ENCODE peak calls at places on chromosomes 4 and X, in four cellular contexts. One of them, this sample, is unnamed.

GRCh38 chr4:16225139-16225538 is 1.1 kb downstream of the TAPT1 start:
- DNase-seq in heart left ventricle: no peak
- DNase-seq in MM.1S: peak; percentile 42
- DNase-seq in effector memory CD4-positive, alpha-beta T cell: no peak
- DNase-seq in this sample: no peak

GRCh38 chr4:35151816-35152572 is 1092.3 kb downstream of the ARAP2 start:
- DNase-seq in heart left ventricle: no peak
- DNase-seq in MM.1S: peak; percentile 13
- DNase-seq in effector memory CD4-positive, alpha-beta T cell: no peak
- DNase-seq in this sample: no peak

GRCh38 chr4:7007944-7008343 is 35.2 kb upstream of the TADA2B start:
- DNase-seq in heart left ventricle: no peak
- DNase-seq in MM.1S: peak; percentile 55
- DNase-seq in effector memory CD4-positive, alpha-beta T cell: no peak
- DNase-seq in this sample: no peak

GRCh38 chr4:152738812-152739211 is 40.7 kb downstream of the TIGD4 start:
- DNase-seq in heart left ventricle: no peak
- DNase-seq in MM.1S: no peak
- DNase-seq in effector memory CD4-positive, alpha-beta T cell: no peak
- DNase-seq in this sample: no peak

GRCh38 chr4:131644619-131645018 is 1504.5 kb upstream of the PCDH10 start:
- DNase-seq in heart left ventricle: no peak
- DNase-seq in MM.1S: no peak
- DNase-seq in effector memory CD4-positive, alpha-beta T cell: no peak
- DNase-seq in this sample: no peak

GRCh38 chr4:6001965-6002833 is 16.0 kb downstream of the C4orf50 start:
- DNase-seq in heart left ventricle: no peak
- DNase-seq in MM.1S: no peak
- DNase-seq in effector memory CD4-positive, alpha-beta T cell: no peak
- DNase-seq in this sample: no peak

GRCh38 chrX:27354021-27354420 is 109.1 kb downstream of the PPP4R3C start:
- DNase-seq in heart left ventricle: no peak
- DNase-seq in MM.1S: no peak
- DNase-seq in effector memory CD4-positive, alpha-beta T cell: no peak
- DNase-seq in this sample: no peak

GRCh38 chr4:6795821-6796220 is 13.3 kb downstream of the KIAA0232 start:
- DNase-seq in heart left ventricle: no peak
- DNase-seq in MM.1S: no peak
- DNase-seq in effector memory CD4-positive, alpha-beta T cell: no peak
- DNase-seq in this sample: no peak

GRCh38 chr4:124640037-124640730 is 72.3 kb downstream of the ANKRD50 start:
- DNase-seq in heart left ventricle: no peak
- DNase-seq in MM.1S: no peak
- DNase-seq in effector memory CD4-positive, alpha-beta T cell: no peak
- DNase-seq in this sample: no peak

GRCh38 chrX:150569155-150569477 is 695 bp downstream of the MTM1 start:
- DNase-seq in heart left ventricle: no peak
- DNase-seq in MM.1S: peak; percentile 55
- DNase-seq in effector memory CD4-positive, alpha-beta T cell: peak; percentile 17
- DNase-seq in this sample: peak; percentile 36

GRCh38 chr4:86660407-86660806 is 66.3 kb downstream of the PTPN13 start:
- DNase-seq in heart left ventricle: no peak
- DNase-seq in MM.1S: no peak
- DNase-seq in effector memory CD4-positive, alpha-beta T cell: no peak
- DNase-seq in this sample: no peak

GRCh38 chrX:39201305-39201990 is 400.2 kb downstream of the MID1IP1 start:
- DNase-seq in heart left ventricle: no peak
- DNase-seq in MM.1S: no peak
- DNase-seq in effector memory CD4-positive, alpha-beta T cell: no peak
- DNase-seq in this sample: no peak

GRCh38 chrX:49257074-49257790 is 7.3 kb downstream of the FOXP3 start:
- DNase-seq in heart left ventricle: no peak
- DNase-seq in MM.1S: no peak
- DNase-seq in effector memory CD4-positive, alpha-beta T cell: no peak
- DNase-seq in this sample: no peak

GRCh38 chr4:8181119-8181518 is 18.0 kb upstream of the SH3TC1 start:
- DNase-seq in heart left ventricle: no peak
- DNase-seq in MM.1S: no peak
- DNase-seq in effector memory CD4-positive, alpha-beta T cell: no peak
- DNase-seq in this sample: no peak
- H3K27ac ChIP-seq in heart left ventricle: no peak overlapping the region
- H3K27ac ChIP-seq in MM.1S: no peak overlapping the region
- H3K27ac ChIP-seq in effector memory CD4-positive, alpha-beta T cell: no peak overlapping the region
- H3K27ac ChIP-seq in this sample: no peak overlapping the region

DNA sequence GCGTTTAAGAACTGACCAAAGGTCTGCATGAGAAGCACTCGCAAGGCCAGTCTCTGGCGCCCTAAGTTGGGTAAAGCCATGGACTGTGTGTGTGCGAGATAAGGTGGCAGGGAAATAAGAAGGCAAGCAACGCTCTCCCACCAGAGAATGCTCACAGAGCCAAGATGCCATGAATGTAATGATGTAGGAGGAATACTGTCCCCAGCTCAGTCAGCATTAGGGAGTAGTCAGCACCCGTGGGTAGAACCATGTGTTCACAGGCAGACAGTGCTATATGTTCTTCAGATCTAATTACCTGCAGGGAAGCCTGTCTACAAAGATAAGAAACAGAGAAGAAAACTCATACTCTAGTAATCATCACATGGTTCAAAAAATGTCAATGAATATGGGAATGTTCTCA is 68.8 kb downstream of the SEC24D start:
- DNase-seq in heart left ventricle: no peak
- DNase-seq in MM.1S: no peak
- DNase-seq in effector memory CD4-positive, alpha-beta T cell: no peak
- DNase-seq in this sample: no peak
- H3K27ac ChIP-seq in heart left ventricle: no peak overlapping the region
- H3K27ac ChIP-seq in MM.1S: no peak overlapping the region
- H3K27ac ChIP-seq in effector memory CD4-positive, alpha-beta T cell: no peak overlapping the region
- H3K27ac ChIP-seq in this sample: no peak overlapping the region

GRCh38 chr4:40749717-40750460 is at the start of gene NSUN7:
- DNase-seq in heart left ventricle: peak; percentile 37
- DNase-seq in MM.1S: no peak
- DNase-seq in effector memory CD4-positive, alpha-beta T cell: no peak
- DNase-seq in this sample: peak; percentile 19

GRCh38 chr4:40745585-40745984 is 4.2 kb upstream of the NSUN7 start:
- DNase-seq in heart left ventricle: no peak
- DNase-seq in MM.1S: no peak
- DNase-seq in effector memory CD4-positive, alpha-beta T cell: no peak
- DNase-seq in this sample: no peak

GRCh38 chr4:40747436-40747835 is 2.3 kb upstream of the NSUN7 start:
- DNase-seq in heart left ventricle: no peak
- DNase-seq in MM.1S: no peak
- DNase-seq in effector memory CD4-positive, alpha-beta T cell: no peak
- DNase-seq in this sample: no peak

GRCh38 chr4:40755609-40756008 is 5.9 kb downstream of the NSUN7 start:
- DNase-seq in heart left ventricle: no peak
- DNase-seq in MM.1S: no peak
- DNase-seq in effector memory CD4-positive, alpha-beta T cell: no peak
- DNase-seq in this sample: no peak

GRCh38 chr4:40750461-40751258 is 905 bp downstream of the NSUN7 start:
- DNase-seq in heart left ventricle: no peak
- DNase-seq in MM.1S: no peak
- DNase-seq in effector memory CD4-positive, alpha-beta T cell: no peak
- DNase-seq in this sample: no peak
- H3K27ac ChIP-seq in heart left ventricle: no peak overlapping the region
- H3K27ac ChIP-seq in MM.1S: no peak overlapping the region
- H3K27ac ChIP-seq in effector memory CD4-positive, alpha-beta T cell: no peak overlapping the region
- H3K27ac ChIP-seq in this sample: no peak overlapping the region

DNA sequence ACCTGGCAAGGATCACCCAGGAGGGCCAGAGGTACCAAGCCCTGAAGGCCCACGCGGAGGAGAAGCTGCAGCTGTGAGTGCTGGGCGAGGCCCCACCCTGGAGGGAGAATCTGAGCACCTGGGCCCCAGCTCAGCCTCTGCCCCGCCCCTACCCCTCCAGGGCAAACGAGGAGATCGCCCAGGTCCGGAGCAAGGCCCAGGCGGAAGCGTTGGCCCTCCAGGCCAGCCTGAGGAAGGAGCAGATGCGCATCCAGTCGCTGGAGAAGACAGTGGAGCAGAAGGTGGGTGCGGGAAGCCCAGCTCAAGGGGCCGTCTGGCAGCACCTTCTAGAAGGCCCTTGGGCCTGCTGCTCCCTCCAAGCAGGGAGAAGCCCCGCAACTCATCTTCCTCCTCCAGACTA is 23.2 kb downstream of the TACC3 start:
- DNase-seq in heart left ventricle: no peak
- DNase-seq in MM.1S: no peak
- DNase-seq in effector memory CD4-positive, alpha-beta T cell: no peak
- DNase-seq in this sample: no peak
- H3K27ac ChIP-seq in heart left ventricle: no peak overlapping the region
- H3K27ac ChIP-seq in MM.1S: no peak overlapping the region
- H3K27ac ChIP-seq in effector memory CD4-positive, alpha-beta T cell: no peak overlapping the region
- H3K27ac ChIP-seq in this sample: no peak overlapping the region

DNA sequence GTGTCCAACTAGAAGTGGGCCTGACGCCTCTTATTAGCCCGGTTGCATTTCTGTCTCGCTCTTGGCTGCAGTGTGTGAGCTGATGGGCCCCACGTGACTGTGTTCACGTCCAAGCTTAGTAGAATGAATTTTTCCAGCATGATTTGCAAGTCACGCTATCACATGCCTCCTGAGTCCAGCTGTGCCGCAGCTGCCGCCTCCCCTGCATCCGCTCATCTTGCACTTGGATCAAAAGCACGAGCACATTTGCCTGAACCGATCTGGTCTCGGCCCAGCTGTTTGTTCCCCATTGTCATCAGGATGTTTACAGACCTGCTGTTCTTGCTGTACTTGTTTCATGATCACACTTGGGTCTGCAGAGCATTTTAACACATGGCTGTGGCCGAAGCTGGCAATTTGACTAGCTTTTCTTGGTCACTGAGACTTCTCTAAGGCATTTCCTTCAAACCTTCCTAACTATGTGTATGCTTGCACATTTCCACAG is 126.5 kb downstream of the KIT start:
- DNase-seq in heart left ventricle: peak; percentile 93
- DNase-seq in MM.1S: no peak
- DNase-seq in effector memory CD4-positive, alpha-beta T cell: no peak
- DNase-seq in this sample: no peak
- H3K27ac ChIP-seq in heart left ventricle: peak overlapping the region; percentile 90
- H3K27ac ChIP-seq in MM.1S: no peak overlapping the region
- H3K27ac ChIP-seq in effector memory CD4-positive, alpha-beta T cell: no peak overlapping the region
- H3K27ac ChIP-seq in this sample: no peak overlapping the region

This sample was measured in naive thymus-derived CD4-positive, alpha-beta T cell.